ENCODE peak calls at places on chromosomes 13 and 19, in seven cellular contexts. G, C, K, V, T, Q and A are unnamed samples.

GRCh38 chr19:57903298-57904174 is 12.9 kb downstream of the ZNF417 start:
- DNase-seq in G (no peak), C (peak), K (peak), V (peak), T (no peak), Q (no peak), A (no peak)

GRCh38 chr19:36997843-36998235 is 80.4 kb upstream of the ZNF420 start:
- DNase-seq in G (no peak), C (no peak), K (no peak), V (no peak), T (no peak), Q (no peak), A (no peak)

GRCh38 chr19:33482486-33482885 is 39.1 kb downstream of the PEPD start:
- DNase-seq in G (no peak), C (peak), K (no peak), V (no peak), T (no peak), Q (no peak), A (no peak)

GRCh38 chr19:10206226-10206873 is 11.6 kb upstream of the DNMT1 start:
- DNase-seq in G (no peak), C (no peak), K (no peak), V (peak), T (no peak), Q (no peak), A (no peak)

GRCh38 chr13:70415141-70415540 is 306.9 kb upstream of the KLHL1 start:
- DNase-seq in G (no peak), C (no peak), K (no peak), V (no peak), T (no peak), Q (no peak), A (no peak)

GRCh38 chr19:7767487-7767886 is 4.4 kb downstream of the CLEC4M start:
- DNase-seq in G (no peak), C (no peak), K (no peak), V (no peak), T (no peak), Q (no peak), A (no peak)

GRCh38 chr19:55165952-55166529 is 372 bp downstream of the DNAAF3 start:
- DNase-seq in G (peak), C (peak), K (peak), V (peak), T (peak), Q (peak), A (peak)

GRCh38 chr19:35037716-35038622 is 3.6 kb upstream of the HPN start:
- DNase-seq in G (peak), C (no peak), K (no peak), V (no peak), T (no peak), Q (peak), A (no peak)

GRCh38 chr19:3683866-3684816 is 16.1 kb downstream of the PIP5K1C start:
- DNase-seq in G (no peak), C (no peak), K (no peak), V (no peak), T (no peak), Q (no peak), A (no peak)

GRCh38 chr19:5968431-5969373 is 9.2 kb downstream of the RANBP3 start:
- DNase-seq in G (no peak), C (peak), K (peak), V (no peak), T (no peak), Q (peak), A (no peak)

GRCh38 chr19:46351241-46352041 is 4.6 kb downstream of the PPP5C start:
- DNase-seq in G (peak), C (peak), K (peak), V (peak), T (peak), Q (peak), A (peak)

GRCh38 chr13:35781661-35782060 is 305.2 kb upstream of the MAB21L1 start:
- DNase-seq in G (no peak), C (no peak), K (no peak), V (no peak), T (no peak), Q (no peak), A (no peak)

GRCh38 chr13:19153782-19154450 is 27.7 kb downstream of the TUBA3C start:
- DNase-seq in G (no peak), C (no peak), K (no peak), V (no peak), T (no peak), Q (no peak), A (no peak)

GRCh38 chr19:1027953-1028902 is 1.8 kb downstream of the CNN2 start:
- DNase-seq in G (peak), C (peak), K (peak), V (peak), T (peak), Q (peak), A (no peak)

GRCh38 chr19:4310247-4311121 is 6.1 kb downstream of the FSD1 start:
- DNase-seq in G (no peak), C (no peak), K (peak), V (peak), T (no peak), Q (no peak), A (no peak)

GRCh38 chr13:50805805-50806204 is 37.7 kb downstream of the DLEU7 start:
- DNase-seq in G (no peak), C (peak), K (no peak), V (peak), T (no peak), Q (no peak), A (no peak)

GRCh38 chr13:36146513-36147276 is 15.5 kb upstream of the DCLK1 start:
- DNase-seq in G (no peak), C (no peak), K (no peak), V (no peak), T (no peak), Q (no peak), A (no peak)

GRCh38 chr19:46660008-46660517 is 919 bp downstream of the DACT3 start:
- DNase-seq in G (no peak), C (no peak), K (no peak), V (no peak), T (no peak), Q (no peak), A (no peak)

GRCh38 chr19:33358408-33358807 is 15.1 kb upstream of the CEBPG start:
- DNase-seq in G (no peak), C (peak), K (no peak), V (no peak), T (no peak), Q (no peak), A (no peak)

GRCh38 chr19:17847538-17848366 is at the start of gene JAK3:
- DNase-seq in G (peak), C (peak), K (no peak), V (no peak), T (peak), Q (peak), A (no peak)

GRCh38 chr19:34793562-34793961 is 20.5 kb upstream of the ZNF599 start:
- DNase-seq in G (no peak), C (no peak), K (no peak), V (no peak), T (no peak), Q (no peak), A (no peak)

GRCh38 chr19:11534538-11534937 is 4.1 kb upstream of the CNN1 start:
- DNase-seq in G (no peak), C (no peak), K (no peak), V (no peak), T (no peak), Q (no peak), A (no peak)

GRCh38 chr19:33675501-33676124 is 53.9 kb downstream of the CHST8 start:
- DNase-seq in G (no peak), C (no peak), K (no peak), V (no peak), T (peak), Q (no peak), A (peak)

GRCh38 chr13:91659583-91660415 is 261.4 kb downstream of the GPC5 start:
- DNase-seq in G (no peak), C (no peak), K (no peak), V (no peak), T (no peak), Q (no peak), A (no peak)

GRCh38 chr19:56507446-56508281 is at the start of gene ZNF471:
- DNase-seq in G (peak), C (peak), K (peak), V (peak), T (peak), Q (peak), A (peak)

GRCh38 chr19:52922841-52923781 is at the start of gene ZNF888:
- DNase-seq in G (peak), C (peak), K (peak), V (peak), T (peak), Q (peak), A (peak)

GRCh38 chr19:10894911-10895213 is 23.5 kb downstream of the CARM1 start:
- DNase-seq in G (no peak), C (no peak), K (no peak), V (no peak), T (no peak), Q (no peak), A (no peak)

DNA sequence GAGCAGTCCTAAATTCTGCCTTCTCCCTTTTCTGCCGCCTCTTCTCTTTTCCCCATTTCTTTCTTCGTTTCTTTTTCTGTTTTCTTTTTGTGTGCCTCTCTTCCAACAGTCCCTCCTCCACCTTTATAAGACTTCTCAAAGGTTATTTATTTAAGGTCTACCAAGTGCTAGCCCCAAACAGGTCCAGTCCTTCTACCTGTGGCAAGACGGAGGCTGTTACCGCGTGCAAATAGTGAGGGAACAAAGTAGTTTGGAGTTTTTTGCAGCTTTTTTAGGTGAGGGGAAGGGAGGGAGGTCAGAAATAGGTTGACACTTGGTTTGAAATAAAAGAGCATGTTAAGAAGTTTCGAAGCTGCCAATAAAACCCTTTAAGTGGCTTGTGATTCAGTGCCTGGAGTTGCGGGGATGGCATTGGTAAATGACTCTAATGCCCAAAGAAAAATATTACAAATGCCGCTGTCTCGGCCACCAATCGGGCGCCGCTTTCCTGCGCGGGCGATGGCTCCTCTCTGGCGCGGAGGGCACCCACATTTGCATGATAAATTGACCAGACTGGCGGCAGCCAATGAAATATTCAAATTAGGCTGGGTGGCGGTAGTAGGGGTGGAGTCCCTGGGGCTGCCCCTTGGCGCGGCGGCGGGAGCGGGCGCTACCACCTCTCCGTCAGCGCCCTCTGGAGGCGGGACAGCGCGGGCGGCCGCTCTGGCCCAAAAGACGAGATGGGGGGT is 7.5 kb upstream of the TSHZ3 start:
- DNase-seq in G (no peak), C (no peak), K (no peak), V (no peak), T (peak), Q (peak), A (no peak)
- TF ChIP-seq CTCF in G (peak), C (peak), K (no peak), V (no peak), T (peak), Q (peak), A (peak)

GRCh38 chr13:68439821-68440220 is 1209.7 kb upstream of the PCDH9 start:
- DNase-seq in G (no peak), C (peak), K (peak), V (peak), T (no peak), Q (no peak), A (no peak)
- TF ChIP-seq CTCF in G (no peak), C (no peak), K (no peak), V (no peak), T (no peak), Q (no peak), A (no peak)

DNA sequence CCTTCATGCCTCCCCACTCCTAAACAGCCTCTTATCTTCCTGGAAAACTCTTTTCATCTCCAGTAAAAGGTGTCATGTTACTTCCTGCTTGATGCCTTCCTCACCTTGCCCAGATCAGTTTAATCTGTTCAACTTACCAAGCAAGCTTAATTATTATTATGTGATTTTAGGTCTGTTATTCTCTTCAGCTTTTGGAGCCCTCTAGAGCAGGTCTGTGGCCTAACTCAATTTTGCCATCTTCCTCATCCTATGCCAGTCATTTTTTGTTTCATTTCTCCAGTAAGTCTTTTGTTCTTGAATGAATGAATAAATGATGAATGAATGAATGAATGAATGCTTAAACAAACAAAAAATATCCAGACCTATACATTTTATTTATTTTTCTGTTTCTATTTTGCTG is 528.3 kb downstream of the DCT start:
- DNase-seq in G (no peak), C (peak), K (no peak), V (peak), T (no peak), Q (no peak), A (no peak)
- TF ChIP-seq CTCF in G (peak), C (no peak), K (no peak), V (peak), T (no peak), Q (no peak), A (no peak)

DNA sequence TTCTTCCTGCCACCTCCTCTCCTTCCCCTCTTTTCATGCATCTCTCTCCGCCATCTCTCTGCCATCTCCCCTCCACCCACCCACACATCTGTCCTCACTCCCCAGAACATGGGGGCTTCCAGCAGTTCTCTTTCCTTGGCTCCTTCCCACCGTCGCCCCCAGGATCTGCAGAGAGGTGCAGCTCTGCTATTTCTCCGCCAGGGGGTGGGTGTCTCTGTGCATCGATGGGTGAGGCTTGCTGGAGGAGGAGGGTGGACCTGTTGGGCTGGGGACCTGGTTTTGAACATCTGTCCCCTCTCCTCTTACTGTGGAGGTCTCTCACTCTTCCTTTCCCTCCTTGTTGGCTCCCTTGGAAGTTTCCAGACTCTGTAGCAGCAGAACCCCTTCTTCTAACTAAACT is 51.7 kb downstream of the MYH14 start:
- DNase-seq in G (no peak), C (no peak), K (no peak), V (peak), T (no peak), Q (no peak), A (no peak)
- TF ChIP-seq CTCF in G (no peak), C (no peak), K (no peak), V (peak), T (no peak), Q (no peak), A (no peak)

GRCh38 chr19:48630289-48631036 is 6.7 kb downstream of the DBP start:
- DNase-seq in G (peak), C (no peak), K (no peak), V (no peak), T (no peak), Q (peak), A (peak)
- TF ChIP-seq CTCF in G (peak), C (no peak), K (no peak), V (no peak), T (no peak), Q (no peak), A (no peak)

DNA sequence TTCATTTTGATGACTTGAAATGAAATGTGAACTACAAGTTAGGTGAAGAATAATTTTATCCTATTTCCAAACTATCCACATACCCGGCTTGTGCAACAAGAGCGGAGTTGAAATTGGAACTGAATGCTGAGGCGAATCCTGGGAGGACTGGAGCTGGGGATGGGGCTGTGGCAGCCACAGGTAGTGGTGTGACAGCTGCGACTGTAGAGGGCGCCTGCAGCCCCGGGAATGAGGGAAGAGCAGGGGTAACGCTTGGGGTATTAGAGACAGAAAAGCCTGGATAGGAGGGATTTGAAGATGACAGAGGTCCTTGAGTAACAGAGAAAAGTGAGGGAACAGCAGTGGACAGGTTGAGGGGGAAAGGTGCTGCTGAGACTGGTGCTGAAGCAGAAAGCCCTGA is 22.0 kb upstream of the STOML3 start:
- DNase-seq in G (no peak), C (no peak), K (no peak), V (no peak), T (no peak), Q (no peak), A (no peak)
- TF ChIP-seq CTCF in G (no peak), C (peak), K (no peak), V (peak), T (no peak), Q (no peak), A (no peak)

GRCh38 chr13:112977525-112977924 is 8.5 kb downstream of the MCF2L start:
- DNase-seq in G (no peak), C (no peak), K (no peak), V (no peak), T (no peak), Q (no peak), A (no peak)

GRCh38 chr13:112977091-112977490 is 8.1 kb downstream of the MCF2L start:
- DNase-seq in G (no peak), C (no peak), K (no peak), V (no peak), T (no peak), Q (no peak), A (no peak)

GRCh38 chr13:112975401-112975939 is 6.5 kb downstream of the MCF2L start:
- DNase-seq in G (peak), C (no peak), K (no peak), V (no peak), T (no peak), Q (no peak), A (no peak)

GRCh38 chr13:112974676-112975075 is 5.7 kb downstream of the MCF2L start:
- DNase-seq in G (no peak), C (no peak), K (no peak), V (no peak), T (no peak), Q (no peak), A (no peak)

DNA sequence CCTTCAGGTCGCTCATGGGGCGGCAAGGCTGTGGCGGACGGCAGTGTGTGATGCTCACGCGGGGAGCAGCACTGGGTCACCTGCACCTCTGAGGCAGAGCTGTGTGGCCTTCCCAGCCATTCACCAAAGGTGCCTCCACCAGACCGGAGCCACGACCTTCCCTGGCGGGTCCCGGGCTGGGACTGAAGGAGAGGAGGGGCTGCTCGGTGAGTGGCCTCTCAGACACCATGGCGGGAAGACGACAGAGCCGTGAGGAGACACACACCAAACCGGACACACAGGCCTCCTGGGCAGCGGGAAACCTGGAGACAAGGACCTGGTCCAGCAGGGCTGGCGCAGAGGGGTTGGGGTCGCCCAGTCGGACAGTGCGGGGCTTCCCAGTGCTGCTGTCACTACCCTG is 7.5 kb downstream of the MCF2L start:
- DNase-seq in G (no peak), C (no peak), K (no peak), V (no peak), T (no peak), Q (no peak), A (no peak)
- TF ChIP-seq CTCF in G (no peak), C (no peak), K (no peak), V (no peak), T (no peak), Q (no peak), A (no peak)